ENCODE peak calls at places on chromosomes 6 and 20, in four cellular contexts. X is astrocyte, S is A549, T is Karpas-422. C is an unnamed sample.

GRCh38 chr6:13013681-13014550 is 297.3 kb downstream of the PHACTR1 start:
- DNase-seq in X (no peak), S (no peak), T (no peak), C (no peak)

GRCh38 chr6:150325093-150325772 is 43.6 kb upstream of the IYD start:
- DNase-seq in X (no peak), S (no peak), T (no peak), C (peak; percentile 27)

GRCh38 chr20:10020937-10021336 is 13.8 kb upstream of the ANKEF1 start:
- DNase-seq in X (no peak), S (no peak), T (no peak), C (no peak)

GRCh38 chr20:53626584-53626983 is 32.9 kb upstream of the ZNF217 start:
- DNase-seq in X (no peak), S (no peak), T (no peak), C (no peak)

GRCh38 chr6:105179244-105180065 is at the start of gene POPDC3:
- DNase-seq in X (no peak), S (peak; percentile 41), T (no peak), C (peak; percentile 64)

GRCh38 chr6:25150031-25150430 is 129.1 kb upstream of the CARMIL1 start:
- DNase-seq in X (no peak), S (no peak), T (no peak), C (no peak)

GRCh38 chr6:16633465-16633864 is 127.8 kb downstream of the ATXN1 start:
- DNase-seq in X (no peak), S (no peak), T (no peak), C (no peak)

GRCh38 chr6:121951918-121952379 is 447.5 kb upstream of the HSF2 start:
- DNase-seq in X (peak; percentile 85), S (no peak), T (no peak), C (peak; percentile 5)

GRCh38 chr6:106272289-106272688 is 53.3 kb downstream of the ATG5 start:
- DNase-seq in X (no peak), S (no peak), T (no peak), C (no peak)

GRCh38 chr6:16850332-16851022 is 89.2 kb upstream of the ATXN1 start:
- DNase-seq in X (peak; percentile 42), S (no peak), T (no peak), C (peak; percentile 26)

GRCh38 chr20:25281541-25281991 is 33.7 kb downstream of the PYGB start:
- DNase-seq in X (no peak), S (no peak), T (peak; percentile 84), C (no peak)

DNA sequence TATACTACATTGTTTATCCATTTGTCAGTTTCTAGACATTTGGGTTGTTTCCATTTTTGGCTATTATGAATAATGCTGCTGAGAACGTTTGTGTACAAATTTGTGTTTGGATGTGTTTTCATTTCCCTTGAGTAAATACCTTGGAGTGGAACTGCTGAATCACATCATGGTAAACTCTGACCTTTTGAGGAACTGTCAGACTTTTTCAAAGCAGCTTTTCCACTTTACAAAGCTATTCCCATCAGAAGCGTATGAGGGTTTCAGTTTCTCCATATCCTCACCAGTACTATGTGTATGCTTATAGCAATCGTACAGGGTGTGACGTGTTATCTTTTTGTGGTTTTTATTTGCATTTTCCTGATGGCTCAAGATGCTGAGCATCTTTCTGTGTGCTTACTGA is 103.7 kb downstream of the MYO6 start:
- DNase-seq in X (peak; percentile 14), S (no peak), T (no peak), C (no peak)
- H3K4me2 ChIP-seq in X (peak overlapping the region; percentile 47), S (peak overlapping the region; percentile 55), T (no peak overlapping the region), C (peak overlapping the region; percentile 9)

DNA sequence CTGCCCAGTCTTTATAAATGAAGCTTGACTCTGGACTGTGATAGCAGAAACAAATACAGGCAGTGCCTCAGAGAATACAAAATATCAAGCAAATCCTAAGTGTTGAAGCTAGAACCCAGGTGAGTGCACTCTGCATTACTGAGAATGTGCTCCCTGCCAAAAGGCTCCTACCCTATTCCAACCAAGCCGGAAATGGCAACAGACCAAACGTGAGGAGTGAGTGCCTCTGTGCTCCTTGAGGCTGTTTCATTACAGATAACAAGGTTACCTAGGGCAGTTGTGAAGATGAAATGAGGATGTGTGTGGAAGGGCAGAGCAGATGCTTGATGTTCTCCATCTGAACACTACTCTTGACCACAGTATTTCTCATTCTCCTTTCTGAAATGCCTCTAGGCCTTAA is 29.3 kb downstream of the SSR1 start:
- DNase-seq in X (no peak), S (no peak), T (no peak), C (no peak)
- H3K27ac ChIP-seq in X (no peak overlapping the region), S (no peak overlapping the region), T (no peak overlapping the region), C (no peak overlapping the region)

DNA sequence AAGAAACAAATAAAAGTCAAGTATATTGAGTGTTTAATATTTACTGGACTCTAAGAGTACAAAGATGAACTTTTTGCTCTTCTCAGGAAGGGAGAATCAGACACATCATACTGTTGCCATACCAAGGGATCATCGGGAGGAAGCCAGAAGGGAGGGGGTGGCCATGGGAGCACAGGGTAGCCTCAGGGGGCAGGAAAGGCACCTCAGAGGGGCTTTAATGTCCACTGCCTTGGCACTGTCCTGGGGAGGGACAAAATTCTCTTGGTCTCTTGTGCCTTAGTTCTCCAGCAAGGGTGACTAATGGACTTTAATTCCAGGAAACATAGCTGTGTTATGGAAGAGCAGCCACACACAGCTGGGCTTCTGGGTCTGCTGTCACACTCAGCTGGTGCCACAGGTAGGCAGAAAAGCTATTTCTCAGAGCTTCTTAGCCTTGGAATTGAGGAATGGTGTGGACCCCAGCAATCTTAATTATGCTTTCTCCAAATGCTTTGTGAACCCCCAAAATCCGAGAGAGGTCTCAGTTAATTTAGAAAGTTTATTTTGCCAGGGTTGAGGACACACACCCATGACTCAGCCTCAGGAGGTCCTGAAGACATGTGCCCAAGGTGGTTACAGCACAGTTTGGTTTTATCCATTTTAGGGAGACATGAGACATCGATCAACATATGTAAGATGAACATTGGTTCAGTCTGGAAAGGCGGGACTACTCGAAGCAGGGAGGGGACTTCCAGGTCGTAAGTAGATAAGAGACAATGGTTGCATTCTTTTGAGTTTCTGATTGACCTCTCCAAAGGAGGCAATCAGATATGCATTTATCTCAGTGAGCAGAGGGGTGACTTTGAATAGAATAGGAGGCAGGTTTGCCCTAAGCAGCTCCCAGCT is 53.2 kb downstream of the MRAP2 start:
- DNase-seq in X (no peak), S (no peak), T (no peak), C (no peak)
- H3K4me2 ChIP-seq in X (no peak overlapping the region), S (no peak overlapping the region), T (no peak overlapping the region), C (no peak overlapping the region)

GRCh38 chr6:124960757-124961467 is 1.3 kb upstream of the RNF217 start:
- DNase-seq in X (peak; percentile 27), S (no peak), T (no peak), C (no peak)
- H3K27ac ChIP-seq in X (peak overlapping the region; percentile 87), S (peak overlapping the region; percentile 97), T (no peak overlapping the region), C (peak overlapping the region; percentile 46)

DNA sequence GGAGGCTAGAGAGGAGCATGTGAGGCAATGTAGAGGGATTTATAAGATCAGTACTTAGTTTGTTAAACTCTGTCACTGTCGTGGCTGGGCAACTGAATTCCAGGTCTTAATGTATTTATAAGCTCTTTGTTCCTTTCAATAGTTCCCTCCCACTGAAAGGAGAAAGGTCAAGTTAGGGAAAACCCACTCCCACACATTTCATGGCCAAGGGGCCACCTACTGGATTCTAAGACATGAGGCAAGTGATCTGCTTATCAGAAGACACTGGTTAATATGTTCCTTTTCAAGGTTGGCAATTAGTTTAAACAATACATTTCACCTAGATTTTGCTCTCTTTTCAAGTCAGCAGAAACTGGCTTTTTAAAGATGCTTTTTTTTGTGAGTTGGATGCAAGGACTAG is 5.4 kb upstream of the GSTA5 start:
- DNase-seq in X (no peak), S (no peak), T (peak; percentile 4), C (no peak)
- H3K4me2 ChIP-seq in X (no peak overlapping the region), S (no peak overlapping the region), T (no peak overlapping the region), C (no peak overlapping the region)

DNA sequence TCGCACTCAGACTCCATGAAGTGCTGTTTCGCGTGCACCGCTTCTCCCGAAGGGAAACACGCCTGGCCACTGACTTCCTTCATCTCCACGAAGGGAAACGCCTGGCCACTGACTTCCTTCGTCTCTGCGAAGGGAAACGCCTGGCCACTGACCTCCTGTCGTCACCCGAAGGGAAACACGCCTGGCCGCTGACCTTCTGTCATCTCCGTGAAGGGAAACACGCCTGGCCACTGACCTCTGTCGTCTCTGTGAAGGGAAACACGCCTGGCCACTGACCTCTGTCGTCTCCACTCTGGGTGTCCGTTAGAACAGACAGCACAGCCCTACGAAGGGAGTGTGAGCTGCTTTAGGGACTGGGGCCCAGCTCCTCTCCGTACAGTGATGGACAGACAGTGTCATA is 17.1 kb upstream of the ADRM1 start:
- DNase-seq in X (no peak), S (no peak), T (no peak), C (no peak)
- H3K27ac ChIP-seq in X (no peak overlapping the region), S (no peak overlapping the region), T (no peak overlapping the region), C (no peak overlapping the region)